ENCODE peak calls at places on chromosome 11, in eight cellular contexts. W is lower lobe of right lung, J is tibial artery, L is ovary, A is Caco-2, Q is dorsolateral prefrontal cortex, I is heart right ventricle, O is thyroid gland. G is an unnamed sample. For H3K27me3, the result is how much of the 10 kb centered on the place peaks cover.

GRCh38 chr11:79152511-79152910 is 288.3 kb downstream of the TENM4 start:
- DNase-seq in O (peak), Q (no peak), L (no peak), I (no peak), A (no peak), J (no peak), W (no peak), G (no peak)

GRCh38 chr11:70073881-70074371 is 4.2 kb upstream of the ANO1 start:
- DNase-seq in J (peak), Q (no peak), L (no peak), O (no peak), I (no peak), W (no peak), A (no peak), G (peak)

GRCh38 chr11:17439316-17439782 is 37.3 kb downstream of the ABCC8 start:
- DNase-seq in A (peak), L (no peak), J (no peak), I (no peak), O (peak), Q (no peak), W (no peak), G (peak)

GRCh38 chr11:103609117-103610066 is 427.0 kb upstream of the DDI1 start:
- DNase-seq in W (no peak), A (peak), O (no peak), Q (no peak), L (no peak), I (no peak), J (no peak), G (peak)

GRCh38 chr11:122642971-122643370 is 12.6 kb upstream of the UBASH3B start:
- DNase-seq in W (no peak), O (no peak), J (no peak), A (no peak), Q (no peak), I (no peak), L (no peak), G (no peak)

GRCh38 chr11:16776716-16777115 is 38.3 kb downstream of the C11orf58 start:
- DNase-seq in Q (no peak), L (no peak), A (no peak), J (peak), W (no peak), O (no peak), I (no peak), G (no peak)

GRCh38 chr11:119484741-119485605 is 62.0 kb upstream of the THY1 start:
- DNase-seq in I (no peak), J (peak), L (peak), W (no peak), Q (no peak), A (peak), O (no peak), G (no peak)

GRCh38 chr11:15159085-15159484 is 44.4 kb downstream of the INSC start:
- DNase-seq in Q (no peak), O (no peak), L (no peak), W (no peak), I (no peak), A (peak), J (no peak), G (peak)

GRCh38 chr11:61827573-61828378 is at the start of gene FADS2:
- DNase-seq in L (peak), I (peak), A (peak), Q (peak), J (peak), W (peak), O (peak), G (peak)

GRCh38 chr11:111177037-111177988 is 68.2 kb upstream of the POU2AF2 start:
- DNase-seq in W (no peak), Q (no peak), O (no peak), A (no peak), L (no peak), J (no peak), I (no peak), G (no peak)

GRCh38 chr11:16739326-16739875 is 954 bp downstream of the C11orf58 start:
- DNase-seq in L (no peak), W (no peak), O (no peak), Q (no peak), A (no peak), J (no peak), I (no peak), G (no peak)

GRCh38 chr11:13955971-13956421 is 6.5 kb upstream of the SPON1 start:
- DNase-seq in L (peak), I (no peak), J (peak), A (peak), W (peak), Q (peak), O (peak), G (peak)

GRCh38 chr11:57615308-57615707 is 17.8 kb downstream of the SERPING1 start:
- DNase-seq in L (no peak), Q (no peak), A (no peak), W (no peak), I (no peak), J (no peak), O (no peak), G (no peak)

GRCh38 chr11:20158597-20159257 is 1.5 kb downstream of the DBX1 start:
- DNase-seq in I (peak), Q (no peak), O (peak), J (no peak), W (peak), L (peak), A (peak), G (peak)

GRCh38 chr11:36574486-36574885 is 6.7 kb downstream of the RAG1 start:
- DNase-seq in O (peak), J (no peak), I (no peak), A (no peak), Q (no peak), L (no peak), W (no peak), G (no peak)

GRCh38 chr11:85114786-85115185 is 512.4 kb downstream of the DLG2 start:
- DNase-seq in A (no peak), O (no peak), I (no peak), Q (no peak), W (no peak), J (no peak), L (no peak), G (peak)

GRCh38 chr11:133732109-133732508 is 113.2 kb downstream of the SPATA19 start:
- DNase-seq in Q (no peak), L (no peak), O (no peak), J (no peak), A (no peak), I (no peak), W (no peak), G (no peak)

DNA sequence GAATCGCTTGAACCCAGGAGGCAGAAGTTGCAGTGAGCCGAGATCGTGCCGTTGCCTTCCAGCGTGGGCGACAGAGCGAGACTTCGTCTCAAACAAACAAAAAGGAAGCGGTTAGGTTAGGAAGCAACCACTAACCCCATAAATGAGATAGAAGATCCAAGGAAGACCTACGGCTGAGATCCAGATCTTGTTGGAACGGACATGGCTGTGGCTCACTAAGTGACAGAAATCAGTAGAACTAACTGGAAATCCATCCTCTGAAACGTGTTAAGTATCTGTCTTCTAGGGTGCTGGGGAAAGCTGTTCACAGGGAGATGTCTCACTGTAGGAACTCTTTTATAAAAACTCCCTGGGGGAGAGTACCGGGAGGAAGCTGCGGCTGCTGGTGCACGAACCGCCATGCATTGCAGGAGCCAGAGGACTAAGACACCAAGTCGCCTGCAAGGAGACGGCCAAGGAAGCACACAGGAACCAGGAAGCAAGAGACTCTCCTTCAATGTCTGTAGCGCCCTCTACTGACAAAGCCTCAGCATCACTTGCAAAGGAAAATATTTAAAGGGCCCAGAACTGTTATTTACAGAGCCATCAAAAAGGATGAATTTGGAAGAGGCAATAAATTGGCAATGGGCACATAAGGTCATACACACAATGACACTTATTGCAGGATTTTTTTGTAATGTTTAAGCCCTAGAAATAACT is 16.9 kb upstream of the SPTY2D1 start:
- DNase-seq in I (no peak), Q (no peak), L (no peak), J (no peak), A (peak), O (peak), W (peak), G (peak)
- H3K4me3 ChIP-seq in I (no peak), Q (no peak), L (no peak), J (no peak), A (no peak), O (no peak), W (no peak), G (no peak)

DNA sequence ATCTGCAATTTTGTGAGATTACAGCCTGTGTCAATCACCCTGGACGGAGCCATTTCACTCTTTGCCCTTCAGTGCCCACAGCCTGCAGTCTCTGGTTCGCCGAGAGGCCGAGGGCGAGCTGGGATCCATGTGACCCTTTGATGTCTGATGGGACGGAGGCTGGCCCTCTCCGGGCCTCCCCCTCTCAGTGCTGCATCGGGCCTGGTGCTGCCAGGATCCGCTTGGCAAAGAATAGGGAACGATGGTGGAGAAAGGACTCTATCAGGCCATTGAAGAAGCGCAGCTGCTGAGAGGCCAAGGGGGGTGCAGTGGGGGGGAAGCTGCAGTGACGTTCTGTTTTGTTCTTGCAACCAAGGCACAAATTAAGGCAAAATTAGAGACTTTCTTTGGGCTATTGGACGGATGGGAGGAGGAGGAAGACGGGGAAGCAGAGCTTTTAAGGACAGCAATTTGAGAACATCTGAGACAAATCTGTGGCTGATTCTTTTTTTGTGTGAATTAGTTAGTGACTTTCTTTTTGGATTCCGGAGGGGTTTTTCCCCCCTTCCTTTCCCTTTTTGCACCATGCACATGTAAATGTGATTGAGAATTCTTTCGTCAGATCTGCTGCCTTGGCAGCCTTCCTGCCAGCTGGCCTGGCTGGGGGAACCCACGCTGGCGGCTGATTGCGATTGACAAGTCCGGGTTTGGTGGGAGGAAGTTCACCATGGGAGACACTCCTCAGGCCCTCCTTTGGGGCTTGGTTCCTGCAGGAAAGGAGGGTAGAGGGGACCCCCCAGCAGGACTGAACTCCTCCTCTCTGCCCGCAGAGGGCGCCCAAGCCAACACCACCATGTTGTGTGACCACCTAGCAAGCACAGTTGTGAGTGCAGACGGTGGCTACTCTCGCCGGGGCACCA is 214.5 kb downstream of the NTM start:
- DNase-seq in O (peak), L (no peak), J (no peak), I (no peak), A (no peak), Q (peak), W (no peak), G (no peak)
- TF ChIP-seq CTCF in O (no peak), L (no peak), J (no peak), I (no peak), A (peak), Q (peak), W (no peak), G (no peak)

GRCh38 chr11:3198815-3199214 is 19.8 kb downstream of the MRGPRG start:
- DNase-seq in Q (no peak), O (no peak), I (no peak), J (peak), W (no peak), A (no peak), L (no peak), G (no peak)
- H3K27me3 ChIP-seq in Q (half or more), O (under half), I (half or more), J (half or more), W (under half), A (under half), L (under half), G (under half)

GRCh38 chr11:45079943-45080719 is 66.3 kb upstream of the PRDM11 start:
- DNase-seq in W (peak), O (no peak), J (no peak), Q (peak), A (no peak), L (no peak), I (no peak), G (no peak)

GRCh38 chr11:45078236-45079074 is 68.0 kb upstream of the PRDM11 start:
- DNase-seq in O (no peak), J (no peak), Q (peak), A (no peak), W (no peak), I (peak), L (no peak), G (no peak)

GRCh38 chr11:45076761-45077160 is 69.7 kb upstream of the PRDM11 start:
- DNase-seq in J (no peak), O (no peak), A (no peak), W (no peak), L (no peak), I (no peak), Q (no peak), G (peak)

GRCh38 chr11:45079075-45079444 is 67.4 kb upstream of the PRDM11 start:
- DNase-seq in W (no peak), L (no peak), Q (no peak), J (no peak), A (no peak), I (no peak), O (no peak), G (no peak)

GRCh38 chr11:45079567-45079942 is 66.9 kb upstream of the PRDM11 start:
- DNase-seq in I (no peak), O (no peak), L (no peak), A (no peak), J (no peak), Q (no peak), W (no peak), G (no peak)
- H3K4me3 ChIP-seq in I (no peak), O (no peak), L (no peak), A (no peak), J (no peak), Q (no peak), W (no peak), G (no peak)

GRCh38 chr11:94171693-94172440 is 43.2 kb downstream of the PANX1 start:
- DNase-seq in A (peak), W (peak), J (no peak), I (peak), O (peak), Q (peak), L (no peak), G (no peak)
- TF ChIP-seq CTCF in A (peak), W (peak), J (no peak), I (no peak), O (peak), Q (peak), L (no peak), G (peak)

DNA sequence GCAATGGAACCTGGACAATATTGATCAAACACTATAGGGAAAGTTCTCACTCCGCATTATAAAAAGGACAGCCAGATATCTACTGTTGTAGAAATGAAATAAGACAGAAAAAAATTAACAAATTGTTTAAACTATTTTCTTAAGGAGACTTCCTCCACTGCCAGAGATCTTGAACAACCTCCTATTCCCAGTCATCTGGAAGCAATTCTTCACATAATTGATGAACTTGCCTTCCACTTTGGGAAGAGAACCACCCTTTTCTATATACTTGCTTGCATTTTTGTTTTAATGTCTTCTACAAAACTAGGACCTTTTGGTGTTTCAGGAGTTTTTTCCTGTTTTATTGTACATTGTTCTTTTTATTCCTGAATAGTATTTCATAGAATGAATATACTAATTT is 216.0 kb downstream of the CASP12 start:
- DNase-seq in J (no peak), W (no peak), O (no peak), I (no peak), A (no peak), L (no peak), Q (no peak), G (no peak)
- H3K27me3 ChIP-seq in J (under half), W (under half), O (under half), I (under half), A (under half), L (under half), Q (under half), G (under half)

DNA sequence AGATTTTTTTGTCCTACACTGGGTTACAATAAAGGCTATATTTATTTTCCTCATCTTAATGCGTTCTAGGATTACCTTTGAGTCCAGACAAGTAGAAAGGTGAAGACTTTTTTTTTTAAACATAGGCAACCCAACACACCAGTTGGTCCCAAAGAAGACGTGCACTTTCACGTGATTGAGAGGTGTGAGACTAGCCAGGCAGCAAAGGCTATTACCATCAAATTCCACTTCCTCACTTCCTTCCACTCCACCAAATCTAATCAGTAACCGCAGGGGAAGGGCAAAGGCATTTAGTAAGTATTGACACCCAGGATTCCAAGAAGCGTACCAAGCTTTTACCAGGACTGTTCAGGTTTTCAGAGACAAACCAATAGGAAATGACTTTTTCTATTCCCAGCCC is 109.3 kb downstream of the APIP start:
- DNase-seq in J (no peak), I (no peak), A (no peak), O (no peak), L (no peak), Q (no peak), W (no peak), G (no peak)
- H3K4me3 ChIP-seq in J (no peak), I (no peak), A (no peak), O (no peak), L (no peak), Q (no peak), W (no peak), G (no peak)

GRCh38 chr11:73306069-73306468 is 2.0 kb upstream of the ARHGEF17 start:
- DNase-seq in I (no peak), L (no peak), A (peak), W (no peak), O (no peak), Q (no peak), J (no peak), G (no peak)
- TF ChIP-seq CTCF in I (no peak), L (no peak), A (peak), W (no peak), O (no peak), Q (no peak), J (no peak), G (no peak)

GRCh38 chr11:64451856-64452255 is 92.9 kb downstream of the RPS6KA4 start:
- DNase-seq in I (no peak), J (peak), O (no peak), L (no peak), A (no peak), Q (no peak), W (no peak), G (no peak)
- H3K27me3 ChIP-seq in I (under half), J (under half), O (under half), L (under half), A (under half), Q (under half), W (under half), G (under half)

GRCh38 chr11:78023426-78023825 is 350 bp upstream of the KCTD14 start:
- DNase-seq in W (no peak), O (no peak), J (no peak), Q (no peak), A (no peak), L (no peak), I (no peak), G (no peak)
- H3K4me3 ChIP-seq in W (peak), O (no peak), J (peak), Q (no peak), A (peak), L (peak), I (peak), G (peak)